ENCODE peak calls at places on chromosomes 11 and 22, in five cellular contexts. F, A, L, W and V are unnamed samples.

GRCh38 chr22:39215430-39216142 is 29.2 kb downstream of the PDGFB start:
- DNase-seq in W (no peak), L (no peak), F (no peak), A (peak; percentile 76), V (no peak)

GRCh38 chr11:120336641-120337132 is 474 bp downstream of the ARHGEF12 start:
- DNase-seq in A (peak; percentile 47), L (no peak), W (no peak), F (no peak), V (peak; percentile 41)

GRCh38 chr22:23248583-23248982 is 68.3 kb downstream of the BCR start:
- DNase-seq in A (peak; percentile 72), F (no peak), L (no peak), W (no peak), V (peak; percentile 36)

GRCh38 chr11:1435820-1436467 is 46.2 kb downstream of the BRSK2 start:
- DNase-seq in W (no peak), A (peak; percentile 60), L (no peak), F (no peak), V (no peak)

GRCh38 chr11:85109141-85109540 is 518.0 kb downstream of the DLG2 start:
- DNase-seq in W (no peak), A (no peak), L (no peak), F (no peak), V (no peak)

GRCh38 chr11:103988595-103988969 is 47.9 kb upstream of the DDI1 start:
- DNase-seq in L (no peak), A (no peak), W (no peak), F (no peak), V (no peak)

GRCh38 chr22:23047265-23047664 is 23.1 kb upstream of the GNAZ start:
- DNase-seq in F (no peak), A (no peak), W (no peak), L (no peak), V (no peak)

GRCh38 chr11:68120212-68121066 is 749 bp downstream of the CHKA start:
- DNase-seq in A (peak; percentile 59), L (no peak), F (no peak), W (peak; percentile 47), V (peak; percentile 58)

GRCh38 chr11:37907461-37908223 is 1309.6 kb upstream of the RAG2 start:
- DNase-seq in A (no peak), F (no peak), W (no peak), L (no peak), V (no peak)

GRCh38 chr11:74721479-74721835 is 9.8 kb downstream of the CHRDL2 start:
- DNase-seq in W (no peak), F (no peak), L (no peak), A (no peak), V (no peak)

GRCh38 chr22:48426466-48427380 is 1401.0 kb downstream of the BRD1 start:
- DNase-seq in F (no peak), A (no peak), W (no peak), L (no peak), V (no peak)

GRCh38 chr22:20442485-20443284 is 5.1 kb upstream of the SCARF2 start:
- DNase-seq in L (no peak), W (no peak), A (no peak), F (no peak), V (no peak)

GRCh38 chr11:61834278-61835004 is 6.3 kb downstream of the FADS2 start:
- DNase-seq in L (no peak), A (peak; percentile 80), W (peak; percentile 10), F (no peak), V (no peak)

GRCh38 chr11:100872951-100873350 is 185.9 kb downstream of the ARHGAP42 start:
- DNase-seq in F (no peak), A (no peak), L (no peak), W (no peak), V (no peak)

GRCh38 chr11:83159901-83160865 is 3.3 kb downstream of the PCF11 start:
- DNase-seq in L (no peak), F (no peak), A (no peak), W (no peak), V (peak; percentile 80)

GRCh38 chr22:20531404-20532181 is 24.2 kb downstream of the MED15 start:
- DNase-seq in L (no peak), W (no peak), A (peak; percentile 68), F (no peak), V (peak; percentile 52)

GRCh38 chr11:111719379-111719778 is 46.8 kb downstream of the PPP2R1B start:
- DNase-seq in L (no peak), W (no peak), F (no peak), A (no peak), V (no peak)

GRCh38 chr11:2133481-2134021 is 5.6 kb downstream of the IGF2 start:
- DNase-seq in A (no peak), L (no peak), W (no peak), F (no peak), V (no peak)

GRCh38 chr11:111001986-111002616 is 243.4 kb upstream of the POU2AF2 start:
- DNase-seq in W (no peak), L (no peak), A (no peak), F (no peak), V (no peak)

GRCh38 chr11:82818399-82819043 is 81.7 kb downstream of the PRCP start:
- DNase-seq in L (no peak), F (no peak), W (no peak), A (peak; percentile 72), V (no peak)

GRCh38 chr11:33567004-33567403 is 133.6 kb downstream of the C11orf91 start:
- DNase-seq in F (no peak), L (no peak), W (no peak), A (no peak), V (no peak)

GRCh38 chr11:19867064-19867463 is 154.4 kb downstream of the NAV2 start:
- DNase-seq in A (no peak), L (no peak), W (no peak), F (no peak), V (no peak)

GRCh38 chr11:19864141-19865120 is 151.8 kb downstream of the NAV2 start:
- DNase-seq in F (no peak), L (no peak), W (no peak), A (peak; percentile 43), V (no peak)

GRCh38 chr11:19866037-19866436 is 153.4 kb downstream of the NAV2 start:
- DNase-seq in A (no peak), L (no peak), F (no peak), W (no peak), V (no peak)

GRCh38 chr11:19861171-19861570 is 148.5 kb downstream of the NAV2 start:
- DNase-seq in L (no peak), W (no peak), A (no peak), F (no peak), V (no peak)
- TF ChIP-seq POLR2AphosphoS5 in L (no peak), W (no peak), A (no peak), F (no peak), V (no peak)

GRCh38 chr11:69820441-69820840 is 1.2 kb upstream of the FGF3 start:
- DNase-seq in A (no peak), W (no peak), L (no peak), F (no peak), V (no peak)

GRCh38 chr11:69823641-69824285 is 4.5 kb upstream of the FGF3 start:
- DNase-seq in W (no peak), L (no peak), F (no peak), A (no peak), V (no peak)

GRCh38 chr11:69825037-69825834 is 6.0 kb upstream of the FGF3 start:
- DNase-seq in L (no peak), W (no peak), A (no peak), F (no peak), V (no peak)

GRCh38 chr11:69821511-69822040 is 2.4 kb upstream of the FGF3 start:
- DNase-seq in L (no peak), W (no peak), A (no peak), F (no peak), V (no peak)

DNA sequence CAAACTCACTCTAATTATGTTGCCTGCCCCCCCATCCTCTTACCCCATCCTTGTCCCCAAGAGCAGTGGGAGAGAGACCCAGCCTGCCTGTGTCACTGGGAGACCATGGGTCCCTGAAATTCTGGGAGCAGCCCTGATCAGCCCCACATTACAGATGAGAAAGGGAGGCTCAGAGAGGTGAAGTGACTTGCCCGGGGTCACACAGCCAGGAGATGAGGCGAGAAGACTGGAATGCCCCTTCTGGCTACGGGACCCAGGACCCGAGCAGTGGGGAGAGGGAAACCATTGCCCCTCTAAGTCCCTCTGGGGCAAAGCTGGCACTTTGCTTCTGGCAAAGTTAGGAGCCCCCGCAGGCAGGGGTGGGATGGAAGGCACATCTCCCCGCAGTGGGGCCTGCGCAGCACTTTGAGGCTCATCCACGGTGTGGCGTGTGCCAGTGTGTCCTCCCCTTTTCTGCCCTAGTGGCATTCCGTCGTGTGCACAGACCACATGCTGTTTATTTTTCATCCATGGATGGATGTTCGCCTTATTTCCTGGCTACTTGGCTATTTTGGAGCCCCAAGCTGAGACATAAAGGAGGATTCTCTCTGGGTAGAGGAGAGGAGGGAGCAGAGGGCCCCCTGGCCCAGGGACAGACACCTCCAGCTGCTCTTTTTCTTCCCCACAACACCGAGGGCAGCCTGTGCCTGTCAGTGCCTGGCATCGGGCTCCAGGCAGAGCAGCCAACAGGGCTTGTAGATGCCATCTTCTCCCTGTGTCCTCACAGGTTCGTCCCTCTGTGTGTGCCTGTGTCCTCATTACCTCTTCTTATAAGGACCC is 3.7 kb upstream of the FGF3 start:
- DNase-seq in F (no peak), A (no peak), W (no peak), L (no peak), V (no peak)
- H3K27ac ChIP-seq in F (no peak overlapping the region), A (no peak overlapping the region), W (no peak overlapping the region), L (no peak overlapping the region), V (no peak overlapping the region)

GRCh38 chr11:44973634-44974401 is 23.1 kb upstream of the TP53I11 start:
- DNase-seq in F (no peak), L (no peak), W (no peak), A (peak; percentile 41), V (no peak)
- H3K4me3 ChIP-seq in F (no peak overlapping the region), L (no peak overlapping the region), W (no peak overlapping the region), A (no peak overlapping the region), V (no peak overlapping the region)

GRCh38 chr11:64242920-64243854 is 2.3 kb downstream of the FKBP2 start:
- DNase-seq in F (no peak), A (no peak), L (no peak), W (no peak), V (no peak)
- TF ChIP-seq POLR2AphosphoS5 in F (peak; percentile 41), A (peak; percentile 21), L (peak; percentile 76), W (peak; percentile 61), V (no peak)

GRCh38 chr11:114225662-114226061 is 70.5 kb upstream of the NNMT start:
- DNase-seq in L (no peak), W (no peak), F (no peak), A (no peak), V (no peak)
- H3K27ac ChIP-seq in L (no peak overlapping the region), W (no peak overlapping the region), F (no peak overlapping the region), A (no peak overlapping the region), V (no peak overlapping the region)

GRCh38 chr22:46579751-46580449 is 40.3 kb upstream of the GRAMD4 start:
- DNase-seq in L (no peak), F (no peak), W (no peak), A (no peak), V (no peak)
- H3K4me3 ChIP-seq in L (no peak overlapping the region), F (no peak overlapping the region), W (peak overlapping the region; percentile 5), A (no peak overlapping the region), V (no peak overlapping the region)

GRCh38 chr11:118679483-118679882 is at the start of gene TREH:
- DNase-seq in A (no peak), F (no peak), L (no peak), W (no peak), V (no peak)
- TF ChIP-seq POLR2AphosphoS5 in A (no peak), F (no peak), L (no peak), W (no peak), V (no peak)

GRCh38 chr11:3996651-3997050 is 97.9 kb upstream of the RRM1 start:
- DNase-seq in F (no peak), A (no peak), W (no peak), L (no peak), V (no peak)
- H3K27ac ChIP-seq in F (no peak overlapping the region), A (no peak overlapping the region), W (no peak overlapping the region), L (no peak overlapping the region), V (no peak overlapping the region)